ENCODE peak calls at places on chromosomes 1 and 21, in six cellular contexts. Q is GM13976, H is GM03348, T is HuH-7, O is IMR-90, U is esophagus muscularis mucosa. I is an unnamed sample.

GRCh38 chr21:30600787-30601186 is at the start of gene KRTAP22-1:
- DNase-seq in U (no peak), T (no peak), O (no peak), H (no peak), Q (no peak), I (no peak)

GRCh38 chr1:71414229-71414628 is 333.4 kb upstream of the ZRANB2 start:
- DNase-seq in T (no peak), Q (no peak), U (no peak), H (peak), O (peak), I (no peak)

GRCh38 chr1:46333300-46334029 is 7.1 kb upstream of the NSUN4 start:
- DNase-seq in H (no peak), U (no peak), T (peak), O (peak), Q (peak), I (peak)

GRCh38 chr21:42624936-42625335 is 28.5 kb upstream of the PDE9A start:
- DNase-seq in Q (no peak), U (no peak), O (no peak), T (no peak), H (no peak), I (no peak)

GRCh38 chr1:4411862-4412261 is 242.5 kb upstream of the AJAP1 start:
- DNase-seq in H (no peak), O (no peak), Q (no peak), T (no peak), U (no peak), I (no peak)

GRCh38 chr1:55250399-55251075 is 35.4 kb upstream of the USP24 start:
- DNase-seq in T (no peak), O (no peak), H (no peak), Q (no peak), U (no peak), I (no peak)

GRCh38 chr1:209335090-209335692 is 248.3 kb upstream of the CAMK1G start:
- DNase-seq in T (peak), Q (peak), H (peak), U (no peak), O (peak), I (peak)

GRCh38 chr1:5634893-5635292 is 357.3 kb downstream of the NPHP4 start:
- DNase-seq in U (no peak), H (no peak), T (no peak), O (no peak), Q (no peak), I (no peak)

GRCh38 chr1:31727849-31728248 is 24.0 kb upstream of the COL16A1 start:
- DNase-seq in O (no peak), U (no peak), Q (no peak), H (no peak), T (no peak), I (no peak)

GRCh38 chr1:25183126-25183980 is 48.9 kb downstream of the SYF2 start:
- DNase-seq in T (no peak), O (no peak), H (no peak), Q (no peak), U (no peak), I (no peak)

GRCh38 chr1:167499106-167499505 is 19.2 kb downstream of the CD247 start:
- DNase-seq in T (no peak), Q (no peak), H (no peak), O (no peak), U (no peak), I (no peak)

GRCh38 chr1:179825798-179826460 is 51.7 kb downstream of the TOR1AIP2 start:
- DNase-seq in H (no peak), Q (no peak), O (no peak), U (no peak), T (no peak), I (no peak)

GRCh38 chr1:240888039-240888786 is 276.3 kb upstream of the GREM2 start:
- DNase-seq in H (no peak), U (no peak), Q (peak), O (no peak), T (peak), I (peak)

GRCh38 chr1:207815913-207816312 is 64.1 kb downstream of the CD46 start:
- DNase-seq in T (no peak), O (peak), Q (no peak), H (peak), U (no peak), I (no peak)

GRCh38 chr1:219331424-219331823 is 157.7 kb downstream of the LYPLAL1 start:
- DNase-seq in Q (no peak), O (no peak), U (no peak), T (no peak), H (no peak), I (no peak)

GRCh38 chr21:39149882-39150281 is 33.4 kb downstream of the PSMG1 start:
- DNase-seq in T (no peak), O (no peak), Q (no peak), H (no peak), U (peak), I (no peak)

GRCh38 chr1:88801575-88802208 is 89.7 kb downstream of the GTF2B start:
- DNase-seq in T (no peak), O (peak), U (no peak), H (no peak), Q (no peak), I (no peak)

GRCh38 chr1:11981378-11982009 is 1.2 kb downstream of the MFN2 start:
- DNase-seq in T (no peak), U (no peak), O (no peak), H (no peak), Q (no peak), I (no peak)

GRCh38 chr21:45867671-45868081 is 113.9 kb upstream of the COL6A1 start:
- DNase-seq in H (no peak), O (no peak), T (no peak), Q (no peak), U (no peak), I (no peak)

GRCh38 chr1:6888268-6888667 is 103.0 kb downstream of the CAMTA1 start:
- DNase-seq in O (peak), T (no peak), H (no peak), U (no peak), Q (no peak), I (no peak)

GRCh38 chr1:85229574-85230097 is 28.8 kb upstream of the SYDE2 start:
- DNase-seq in O (no peak), H (no peak), T (no peak), Q (no peak), U (no peak), I (peak)

GRCh38 chr21:41562101-41563000 is 54.4 kb upstream of the TMPRSS2 start:
- DNase-seq in Q (no peak), U (no peak), H (peak), O (no peak), T (peak), I (no peak)

GRCh38 chr1:93704063-93704462 is 22.4 kb upstream of the BCAR3 start:
- DNase-seq in H (no peak), T (no peak), Q (peak), U (no peak), O (no peak), I (no peak)

GRCh38 chr21:33112670-33113596 is 43.0 kb downstream of the OLIG1 start:
- DNase-seq in U (no peak), T (no peak), Q (no peak), H (no peak), O (no peak), I (no peak)

GRCh38 chr1:203607169-203607873 is 19.3 kb upstream of the ATP2B4 start:
- DNase-seq in O (peak), U (no peak), Q (peak), T (no peak), H (peak), I (no peak)

GRCh38 chr1:198935371-198935921 is 296.6 kb downstream of the PTPRC start:
- DNase-seq in T (peak), U (no peak), H (peak), O (peak), Q (no peak), I (peak)

GRCh38 chr1:87794788-87795614 is 466.3 kb downstream of the LMO4 start:
- DNase-seq in T (no peak), Q (no peak), O (peak), U (no peak), H (peak), I (peak)

I was measured in HCT116.